ENCODE peak calls at places on chromosome 13, in five cellular contexts. L is H7; Y is CD8-positive, alpha-beta T cell; Q is AG09309; A is colonic mucosa. H is an unnamed sample.

GRCh38 chr13:50580684-50581305 is 262.7 kb downstream of the DLEU7 start:
- DNase-seq in Y (no peak), Q (peak; percentile 55), A (no peak), L (no peak), H (peak; percentile 60)

GRCh38 chr13:110475550-110476219 is 85.8 kb downstream of the RAB20 start:
- DNase-seq in L (no peak), Y (no peak), A (no peak), Q (no peak), H (no peak)

GRCh38 chr13:30477346-30478235 is 11.9 kb upstream of the HMGB1 start:
- DNase-seq in Y (no peak), A (no peak), Q (no peak), L (peak; percentile 38), H (no peak)

GRCh38 chr13:110346661-110347067 is 39.6 kb downstream of the COL4A2 start:
- DNase-seq in A (peak; percentile 91), Q (no peak), Y (no peak), L (no peak), H (no peak)

GRCh38 chr13:110470272-110471009 is 91.1 kb downstream of the RAB20 start:
- DNase-seq in Y (no peak), A (no peak), L (no peak), Q (no peak), H (no peak)

GRCh38 chr13:94988654-94989053 is 276.3 kb upstream of the SOX21 start:
- DNase-seq in Q (no peak), Y (no peak), L (peak; percentile 23), A (no peak), H (no peak)

GRCh38 chr13:32587014-32587773 is 942 bp downstream of the PDS5B start:
- DNase-seq in L (peak; percentile 87), Q (no peak), Y (peak; percentile 17), A (peak; percentile 75), H (peak; percentile 33)

GRCh38 chr13:28636078-28636477 is 22.9 kb upstream of the POMP start:
- DNase-seq in L (no peak), Y (no peak), Q (peak; percentile 64), A (no peak), H (no peak)

GRCh38 chr13:113545455-113545930 is 39.1 kb upstream of the TFDP1 start:
- DNase-seq in Y (no peak), A (no peak), Q (peak; percentile 13), L (peak; percentile 51), H (peak; percentile 54)

GRCh38 chr13:50493683-50494082 is 349.8 kb downstream of the DLEU7 start:
- DNase-seq in L (no peak), A (no peak), Y (no peak), Q (no peak), H (no peak)

GRCh38 chr13:25267715-25268114 is 19.6 kb downstream of the MTMR6 start:
- DNase-seq in Q (no peak), L (no peak), A (no peak), Y (no peak), H (no peak)

GRCh38 chr13:33634526-33635111 is 183.3 kb upstream of the RFC3 start:
- DNase-seq in Q (no peak), L (no peak), A (no peak), Y (no peak), H (no peak)

GRCh38 chr13:111630411-111630810 is 310.0 kb downstream of the TEX29 start:
- DNase-seq in L (peak; percentile 79), A (no peak), Y (no peak), Q (no peak), H (no peak)

GRCh38 chr13:99028890-99029289 is 51.0 kb upstream of the DOCK9 start:
- DNase-seq in Q (no peak), L (peak; percentile 37), A (peak; percentile 27), Y (no peak), H (no peak)

GRCh38 chr13:41905600-41906254 is 55.2 kb downstream of the VWA8 start:
- DNase-seq in Y (no peak), A (no peak), Q (no peak), L (peak; percentile 26), H (no peak)

GRCh38 chr13:46232281-46232680 is 20.6 kb downstream of the LRRC63 start:
- DNase-seq in A (no peak), L (no peak), Q (no peak), Y (no peak), H (no peak)

GRCh38 chr13:113087923-113088690 is 17.5 kb upstream of the F7 start:
- DNase-seq in L (no peak), Q (no peak), A (no peak), Y (no peak), H (no peak)

GRCh38 chr13:22828081-22828480 is 352.7 kb upstream of the SGCG start:
- DNase-seq in A (no peak), L (no peak), Y (no peak), Q (no peak), H (no peak)

GRCh38 chr13:112248406-112248760 is 127.8 kb upstream of the SPACA7 start:
- DNase-seq in A (peak; percentile 7), L (peak; percentile 39), Q (no peak), Y (no peak), H (no peak)

GRCh38 chr13:76225815-76226489 is 589.8 kb downstream of the LMO7 start:
- DNase-seq in Q (no peak), L (no peak), A (no peak), Y (no peak), H (peak; percentile 80)

GRCh38 chr13:100589178-100589725 is 663 bp upstream of the GGACT start:
- DNase-seq in L (no peak), A (no peak), Q (no peak), Y (no peak), H (no peak)
- H3K4me3 ChIP-seq in L (no peak overlapping the region), A (no peak overlapping the region), Q (no peak overlapping the region), Y (peak overlapping the region; percentile 47), H (no peak overlapping the region)

GRCh38 chr13:48489666-48490065 is 43.2 kb downstream of the RCBTB2 start:
- DNase-seq in A (no peak), Q (no peak), Y (no peak), L (no peak), H (no peak)
- H3K4me3 ChIP-seq in A (no peak overlapping the region), Q (no peak overlapping the region), Y (no peak overlapping the region), L (no peak overlapping the region), H (no peak overlapping the region)

GRCh38 chr13:97141564-97142005 is 80.5 kb upstream of the MBNL2 start:
- DNase-seq in L (peak; percentile 30), Y (no peak), Q (peak; percentile 38), A (peak; percentile 91), H (peak; percentile 65)

GRCh38 chr13:97139704-97140103 is 82.4 kb upstream of the MBNL2 start:
- DNase-seq in L (no peak), Y (no peak), A (no peak), Q (no peak), H (no peak)

GRCh38 chr13:97136418-97136817 is 85.7 kb upstream of the MBNL2 start:
- DNase-seq in A (no peak), Y (no peak), Q (no peak), L (no peak), H (no peak)

GRCh38 chr13:97142452-97142851 is 79.7 kb upstream of the MBNL2 start:
- DNase-seq in L (peak; percentile 10), A (peak; percentile 77), Y (no peak), Q (no peak), H (no peak)

GRCh38 chr13:97140611-97141010 is 81.5 kb upstream of the MBNL2 start:
- DNase-seq in Q (no peak), A (no peak), L (no peak), Y (no peak), H (no peak)
- H3K4me3 ChIP-seq in Q (no peak overlapping the region), A (no peak overlapping the region), L (no peak overlapping the region), Y (no peak overlapping the region), H (no peak overlapping the region)

DNA sequence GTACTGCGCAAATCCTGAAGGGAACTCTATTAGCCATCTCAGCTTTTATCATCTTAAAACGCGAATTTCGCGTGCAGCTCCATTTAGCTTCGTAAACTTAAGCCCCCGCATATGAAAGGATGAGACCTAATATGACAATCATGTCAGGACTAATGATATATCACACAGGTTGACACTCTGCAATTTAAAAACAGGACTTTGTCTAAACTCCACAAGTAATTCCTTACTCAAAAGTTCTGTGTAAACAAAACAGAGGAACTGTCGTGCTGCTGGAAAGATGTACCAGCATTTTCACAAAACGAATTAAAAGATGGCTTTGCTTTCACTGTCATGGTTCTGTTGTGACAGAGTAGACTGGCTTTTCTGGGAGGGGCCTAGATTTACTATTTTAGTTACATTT is 747 bp downstream of the LACC1 start:
- DNase-seq in L (no peak), Q (no peak), Y (no peak), A (no peak), H (no peak)
- H3K4me3 ChIP-seq in L (peak overlapping the region; percentile 78), Q (peak overlapping the region; percentile 86), Y (peak overlapping the region; percentile 56), A (peak overlapping the region; percentile 64), H (peak overlapping the region; percentile 73)

GRCh38 chr13:109140054-109140776 is 510.8 kb downstream of the MYO16 start:
- DNase-seq in Y (no peak), A (no peak), Q (no peak), L (no peak), H (no peak)
- H3K4me3 ChIP-seq in Y (no peak overlapping the region), A (no peak overlapping the region), Q (no peak overlapping the region), L (no peak overlapping the region), H (peak overlapping the region; percentile 25)